ENCODE peak calls at places on chromosome 7, in eight cellular contexts. M is adrenal gland, E is GM10248, O is RWPE1, Q is fibroblast of pulmonary artery, K is IMR-90, G is AG04449, W is astrocyte of the spinal cord. V is an unnamed sample.

GRCh38 chr7:99579956-99580777 is 17.9 kb upstream of the TMEM225B start:
- DNase-seq in M (peak), G (no peak), W (peak), K (peak), Q (peak), E (no peak), O (no peak), V (no peak)

GRCh38 chr7:40700653-40701475 is 566.1 kb downstream of the SUGCT start:
- DNase-seq in W (peak), K (peak), O (no peak), Q (peak), E (no peak), G (no peak), M (no peak), V (peak)

GRCh38 chr7:35894721-35895120 is 93.9 kb downstream of the SEPTIN7 start:
- DNase-seq in E (no peak), O (no peak), M (no peak), W (no peak), Q (no peak), K (no peak), G (no peak), V (no peak)

GRCh38 chr7:95545007-95545615 is 51.2 kb downstream of the PDK4 start:
- DNase-seq in K (peak), G (no peak), O (peak), M (peak), W (peak), Q (peak), E (no peak), V (peak)

GRCh38 chr7:102454423-102454822 is 10.2 kb downstream of the ALKBH4 start:
- DNase-seq in K (no peak), G (no peak), M (no peak), O (no peak), W (no peak), Q (no peak), E (no peak), V (no peak)

GRCh38 chr7:51446356-51446755 is 129.7 kb upstream of the COBL start:
- DNase-seq in K (no peak), G (no peak), E (no peak), W (no peak), M (no peak), Q (no peak), O (no peak), V (no peak)

GRCh38 chr7:108592633-108593277 is 23.1 kb downstream of the DNAJB9 start:
- DNase-seq in O (peak), W (no peak), E (no peak), Q (peak), K (no peak), G (no peak), M (no peak), V (peak)

GRCh38 chr7:29794959-29795629 is 11.2 kb upstream of the WIPF3 start:
- DNase-seq in W (no peak), M (no peak), G (no peak), K (no peak), E (no peak), Q (no peak), O (no peak), V (no peak)

GRCh38 chr7:72278550-72278949 is 133.6 kb downstream of the CALN1 start:
- DNase-seq in G (no peak), K (no peak), Q (no peak), W (no peak), O (no peak), M (no peak), E (no peak), V (no peak)
- TF ChIP-seq CTCF in G (no peak), K (no peak), Q (no peak), W (no peak), O (no peak), M (no peak), E (no peak), V (no peak)

GRCh38 chr7:26078437-26079362 is 73.3 kb upstream of the NFE2L3 start:
- DNase-seq in E (peak), W (peak), G (no peak), M (peak), O (peak), K (no peak), Q (peak), V (no peak)
- TF ChIP-seq CTCF in E (peak), W (peak), G (peak), M (peak), O (peak), K (peak), Q (peak), V (no peak)

GRCh38 chr7:137489880-137490279 is 146.3 kb upstream of the PTN start:
- DNase-seq in G (no peak), M (no peak), E (no peak), W (no peak), O (no peak), Q (no peak), K (no peak), V (no peak)

GRCh38 chr7:137492889-137493288 is 149.4 kb upstream of the PTN start:
- DNase-seq in W (no peak), M (no peak), K (no peak), Q (no peak), O (no peak), G (no peak), E (no peak), V (no peak)

GRCh38 chr7:137485818-137486217 is 142.3 kb upstream of the PTN start:
- DNase-seq in O (no peak), W (no peak), G (no peak), Q (no peak), E (no peak), M (no peak), K (no peak), V (no peak)

GRCh38 chr7:137484326-137484725 is 140.8 kb upstream of the PTN start:
- DNase-seq in O (no peak), M (no peak), W (no peak), K (peak), G (no peak), Q (no peak), E (no peak), V (no peak)

GRCh38 chr7:137488038-137488437 is 144.5 kb upstream of the PTN start:
- DNase-seq in E (no peak), W (peak), K (peak), M (no peak), G (no peak), O (no peak), Q (peak), V (no peak)
- TF ChIP-seq CTCF in E (no peak), W (peak), K (peak), M (no peak), G (peak), O (no peak), Q (peak), V (peak)

GRCh38 chr7:151697942-151698341 is 178.2 kb upstream of the RHEB start:
- DNase-seq in G (no peak), W (no peak), K (no peak), E (no peak), O (no peak), Q (no peak), M (no peak), V (no peak)

GRCh38 chr7:151694828-151695580 is 175.3 kb upstream of the RHEB start:
- DNase-seq in K (no peak), W (no peak), G (no peak), Q (no peak), O (no peak), E (no peak), M (peak), V (no peak)

GRCh38 chr7:151695856-151696555 is 176.3 kb upstream of the RHEB start:
- DNase-seq in Q (no peak), W (no peak), K (no peak), E (no peak), O (peak), M (no peak), G (no peak), V (no peak)

GRCh38 chr7:151697515-151697895 is 177.8 kb upstream of the RHEB start:
- DNase-seq in G (no peak), Q (no peak), W (no peak), E (no peak), K (no peak), M (no peak), O (no peak), V (no peak)

DNA sequence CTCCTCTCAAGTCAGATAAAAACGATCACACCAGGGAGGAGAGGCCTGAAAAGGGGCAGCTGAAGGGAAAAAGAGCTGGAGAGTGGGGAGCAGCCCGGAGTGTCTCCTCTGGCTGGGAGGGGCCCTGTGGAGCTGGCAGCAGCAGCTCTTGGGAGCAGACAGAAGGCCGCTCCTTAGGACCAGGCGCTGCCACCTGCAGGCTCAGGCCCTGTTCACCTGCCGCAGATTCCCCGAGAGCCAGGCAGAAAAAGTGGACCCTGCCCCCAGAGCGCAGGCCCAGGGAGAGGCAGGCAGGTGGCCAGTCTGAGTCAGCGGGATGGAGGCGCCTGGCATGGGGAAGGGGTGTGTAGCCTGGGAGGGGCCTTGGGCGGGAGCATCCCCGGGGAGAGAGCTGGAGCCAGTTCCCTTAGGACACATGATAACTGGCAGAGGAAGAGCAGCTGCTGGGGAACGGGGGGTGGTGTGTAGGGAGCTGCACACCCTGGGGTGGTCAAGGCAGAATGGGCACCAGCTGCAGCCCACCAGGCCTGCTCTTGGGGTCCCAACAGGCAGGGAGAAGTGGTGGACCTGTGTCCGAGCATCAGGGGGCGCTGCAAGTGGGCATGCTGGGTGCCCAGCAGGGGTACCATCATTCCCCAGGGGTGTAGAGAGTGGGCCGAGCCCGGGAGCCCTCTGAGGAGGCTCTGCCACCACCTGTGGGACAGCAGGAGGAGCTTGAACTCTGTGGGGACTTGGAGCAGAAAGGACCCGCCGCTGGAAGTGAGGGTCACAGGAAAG is 177.2 kb upstream of the RHEB start:
- DNase-seq in O (peak), E (no peak), K (no peak), W (no peak), G (no peak), Q (no peak), M (no peak), V (no peak)
- TF ChIP-seq CTCF in O (no peak), E (no peak), K (no peak), W (peak), G (no peak), Q (no peak), M (no peak), V (no peak)

GRCh38 chr7:113404245-113404644 is 285.9 kb upstream of the SMIM30 start:
- DNase-seq in E (peak), M (no peak), K (no peak), O (no peak), G (no peak), W (no peak), Q (no peak), V (no peak)
- TF ChIP-seq CTCF in E (no peak), M (no peak), K (no peak), O (no peak), G (no peak), W (peak), Q (no peak), V (peak)

DNA sequence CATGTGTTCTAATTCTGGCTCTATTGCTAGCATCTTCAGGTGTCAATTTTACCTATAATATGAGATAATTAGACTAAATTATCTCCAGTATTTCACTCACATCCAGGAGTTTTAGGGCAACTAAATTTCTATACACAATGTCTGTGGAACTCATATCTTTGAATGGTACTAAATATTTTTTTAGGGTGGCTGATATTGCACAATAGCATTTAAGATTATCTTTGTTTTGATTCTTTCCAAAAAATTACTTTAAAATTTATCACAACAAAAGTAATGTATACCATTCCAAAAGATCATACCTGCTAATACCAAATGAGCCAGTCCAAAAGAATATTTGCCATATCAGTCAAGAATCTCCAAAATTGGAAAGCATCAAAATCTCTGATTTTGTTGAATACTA is 285.5 kb downstream of the SEMA3D start:
- DNase-seq in M (no peak), W (no peak), G (no peak), Q (no peak), K (no peak), E (no peak), O (no peak), V (no peak)
- TF ChIP-seq CTCF in M (no peak), W (no peak), G (no peak), Q (no peak), K (no peak), E (no peak), O (no peak), V (no peak)

GRCh38 chr7:140697447-140698143 is 1.1 kb downstream of the NDUFB2 start:
- DNase-seq in O (peak), E (no peak), G (no peak), M (no peak), K (peak), W (no peak), Q (peak), V (no peak)
- TF ChIP-seq CTCF in O (no peak), E (no peak), G (no peak), M (no peak), K (no peak), W (no peak), Q (no peak), V (no peak)